ENCODE peak calls at places on chromosomes 13 and 19, in seven cellular contexts. J is activated T-cell treated with anti-CD3 and anti-CD28 coated beads, Interleukin-2, amount 50 U/mL, for 1 hour; Z is EH; N is B cell; U is stimulated activated CD8-positive, alpha-beta memory T cell treated with anti-CD3 and anti-CD28 coated beads, Interleukin-2, amount 100 ng/mL, for 1 hour; Q is Right ventricle myocardium inferior; M is KG1. E is an unnamed sample.

GRCh38 chr19:9362905-9363304 is at the start of gene ZNF177:
- DNase-seq in J (no peak), Z (peak), N (no peak), U (no peak), Q (no peak), M (no peak), E (no peak)

GRCh38 chr19:10206226-10206873 is 11.6 kb upstream of the DNMT1 start:
- DNase-seq in J (no peak), Z (peak), N (no peak), U (no peak), Q (no peak), M (no peak), E (peak)

GRCh38 chr19:1354496-1355257 is 29.0 kb upstream of the NDUFS7 start:
- DNase-seq in J (peak), Z (peak), N (peak), U (peak), Q (peak), M (peak), E (peak)

GRCh38 chr19:32869369-32870153 is at the start of gene SLC7A9:
- DNase-seq in J (no peak), Z (no peak), N (no peak), U (no peak), Q (no peak), M (no peak), E (no peak)

GRCh38 chr19:49866933-49867782 is at the start of gene PNKP:
- DNase-seq in J (peak), Z (peak), N (peak), U (peak), Q (peak), M (peak), E (peak)

GRCh38 chr19:10478903-10479384 is 24.2 kb downstream of the KEAP1 start:
- DNase-seq in J (peak), Z (peak), N (peak), U (peak), Q (peak), M (no peak), E (peak)

GRCh38 chr19:50377051-50377441 is 789 bp downstream of the NR1H2 start:
- DNase-seq in J (peak), Z (no peak), N (peak), U (no peak), Q (no peak), M (no peak), E (no peak)

GRCh38 chr19:15905026-15905425 is 7.2 kb upstream of the CYP4F2 start:
- DNase-seq in J (no peak), Z (no peak), N (no peak), U (no peak), Q (no peak), M (no peak), E (no peak)

GRCh38 chr13:112990783-112991182 is 21.8 kb downstream of the MCF2L start:
- DNase-seq in J (no peak), Z (no peak), N (no peak), U (no peak), Q (peak), M (no peak), E (no peak)

GRCh38 chr19:19263886-19264487 is 9.1 kb downstream of the TM6SF2 start:
- DNase-seq in J (no peak), Z (no peak), N (no peak), U (no peak), Q (no peak), M (no peak), E (no peak)

GRCh38 chr19:343451-343931 is 1.1 kb downstream of the MIER2 start:
- DNase-seq in J (no peak), Z (peak), N (no peak), U (no peak), Q (no peak), M (no peak), E (no peak)

GRCh38 chr19:17448190-17448967 is at the start of gene TMEM221:
- DNase-seq in J (peak), Z (peak), N (peak), U (no peak), Q (no peak), M (peak), E (no peak)

GRCh38 chr13:32031025-32031814 is at the start of gene FRY:
- DNase-seq in J (peak), Z (peak), N (peak), U (no peak), Q (peak), M (no peak), E (peak)

GRCh38 chr19:44557933-44558332 is 28.5 kb upstream of the CEACAM20 start:
- DNase-seq in J (no peak), Z (no peak), N (no peak), U (no peak), Q (no peak), M (no peak), E (no peak)

GRCh38 chr13:98769736-98770135 is 17.3 kb upstream of the SLC15A1 start:
- DNase-seq in J (no peak), Z (no peak), N (no peak), U (no peak), Q (no peak), M (no peak), E (no peak)

GRCh38 chr19:41930926-41931592 is 2.8 kb upstream of the ERFL start:
- DNase-seq in J (peak), Z (no peak), N (peak), U (no peak), Q (no peak), M (no peak), E (no peak)

GRCh38 chr19:18659281-18660050 is 22.6 kb downstream of the KLHL26 start:
- DNase-seq in J (no peak), Z (peak), N (peak), U (no peak), Q (peak), M (no peak), E (no peak)

GRCh38 chr19:5119297-5119998 is 150.5 kb downstream of the KDM4B start:
- DNase-seq in J (no peak), Z (no peak), N (no peak), U (no peak), Q (no peak), M (no peak), E (no peak)

GRCh38 chr19:7337380-7338194 is 11.2 kb upstream of the ARHGEF18 start:
- DNase-seq in J (no peak), Z (no peak), N (peak), U (no peak), Q (no peak), M (peak), E (no peak)

GRCh38 chr13:36778083-36778671 is 40.8 kb upstream of the RFXAP start:
- DNase-seq in J (no peak), Z (peak), N (no peak), U (no peak), Q (no peak), M (no peak), E (peak)